ENCODE peak calls at places on chromosomes 6 and 20, in nine cellular contexts. N is NCI-H1092 treated with DMSO at 0.1 percent for 48 hours; I is stimulated activated CD4-positive, alpha-beta T cell treated with anti-CD3 and anti-CD28 coated beads, Interleukin-2, amount 100 ng/mL, for 24 hours; H is body of pancreas; X is spleen; Z is Calu3; M is ascending aorta; D is C1 segment of cervical spinal cord; R is stimulated activated effector memory CD8-positive, alpha-beta T cell treated with anti-CD3 and anti-CD28 coated beads, Interleukin-12 subunit alpha, Interleukin-12 subunit beta, amount 100 ng/mL, for 72 hours. P is an unnamed sample.

GRCh38 chr6:74720923-74721322 is 484.9 kb downstream of the COL12A1 start:
- DNase-seq in N (no peak), I (no peak), H (no peak), X (no peak), Z (no peak), M (no peak), D (no peak), R (no peak), P (no peak)

GRCh38 chr6:2385584-2385983 is 140.2 kb upstream of the GMDS start:
- DNase-seq in N (no peak), I (no peak), H (no peak), X (no peak), Z (no peak), M (no peak), D (no peak), R (no peak), P (no peak)

GRCh38 chr6:30101423-30101938 is 11.4 kb downstream of the TRIM31 start:
- DNase-seq in N (no peak), I (peak), H (no peak), X (no peak), Z (no peak), M (no peak), D (no peak), R (no peak), P (no peak)

GRCh38 chr6:26361544-26361943 is 3.5 kb upstream of the BTN3A2 start:
- DNase-seq in N (no peak), I (no peak), H (no peak), X (no peak), Z (no peak), M (no peak), D (no peak), R (no peak), P (no peak)

GRCh38 chr6:135568366-135568765 is 70.8 kb upstream of the AHI1 start:
- DNase-seq in N (no peak), I (peak), H (peak), X (no peak), Z (no peak), M (no peak), D (no peak), R (no peak), P (no peak)

GRCh38 chr6:139597781-139598368 is 223.4 kb upstream of the CITED2 start:
- DNase-seq in N (no peak), I (no peak), H (peak), X (no peak), Z (peak), M (peak), D (peak), R (no peak), P (no peak)

GRCh38 chr6:34671801-34672656 is 24.5 kb downstream of the ILRUN start:
- DNase-seq in N (no peak), I (peak), H (no peak), X (peak), Z (peak), M (no peak), D (no peak), R (peak), P (no peak)

GRCh38 chr20:54526801-54527200 is 51.4 kb downstream of the DOK5 start:
- DNase-seq in N (no peak), I (no peak), H (no peak), X (no peak), Z (no peak), M (no peak), D (no peak), R (no peak), P (no peak)

GRCh38 chr6:14231546-14232280 is 114.1 kb downstream of the CD83 start:
- DNase-seq in N (no peak), I (no peak), H (peak), X (no peak), Z (no peak), M (no peak), D (no peak), R (no peak), P (no peak)

GRCh38 chr20:15789083-15789482 is 784.2 kb downstream of the KIF16B start:
- DNase-seq in N (no peak), I (no peak), H (no peak), X (no peak), Z (no peak), M (no peak), D (no peak), R (no peak), P (no peak)

GRCh38 chr6:157779705-157780604 is 43.1 kb upstream of the SNX9 start:
- DNase-seq in N (no peak), I (no peak), H (no peak), X (no peak), Z (no peak), M (no peak), D (no peak), R (no peak), P (no peak)

P was measured in cardiac septum.